ENCODE peak calls at places on chromosomes 2 and 18, in five cellular contexts. D is prostate gland, Q is right lobe of liver, E is stomach, V is sigmoid colon. J is an unnamed sample.
A peak's percentile ranks its signal among the peaks of the same experiment; 100 is the strongest.

GRCh38 chr2:128776461-128776971 is 457.8 kb upstream of the HS6ST1 start:
- DNase-seq in D (no peak), Q (no peak), E (peak; percentile 19), V (peak; percentile 40), J (peak; percentile 54)

GRCh38 chr2:207202645-207203044 is 36.9 kb upstream of the KLF7 start:
- DNase-seq in D (no peak), Q (no peak), E (no peak), V (no peak), J (no peak)

GRCh38 chr18:8188196-8188595 is 421.0 kb upstream of the RAB12 start:
- DNase-seq in D (no peak), Q (no peak), E (no peak), V (no peak), J (no peak)

GRCh38 chr2:44354761-44355160 is 6.5 kb downstream of the PREPL start:
- DNase-seq in D (no peak), Q (no peak), E (no peak), V (no peak), J (no peak)

GRCh38 chr18:24016643-24017042 is 2.1 kb downstream of the TTC39C start:
- DNase-seq in D (no peak), Q (no peak), E (no peak), V (no peak), J (no peak)

GRCh38 chr18:7982216-7982615 is 415.1 kb downstream of the PTPRM start:
- DNase-seq in D (no peak), Q (no peak), E (no peak), V (no peak), J (no peak)

GRCh38 chr2:19101968-19102367 is 256.5 kb downstream of the OSR1 start:
- DNase-seq in D (no peak), Q (no peak), E (no peak), V (no peak), J (no peak)

GRCh38 chr2:190409616-190410015 is 1.5 kb downstream of the MFSD6 start:
- DNase-seq in D (no peak), Q (no peak), E (no peak), V (no peak), J (no peak)

GRCh38 chr2:109294523-109294922 is 165.5 kb downstream of the SH3RF3 start:
- DNase-seq in D (no peak), Q (no peak), E (no peak), V (no peak), J (no peak)

GRCh38 chr2:67883316-67884080 is 179.3 kb downstream of the C1D start:
- DNase-seq in D (peak; percentile 48), Q (no peak), E (no peak), V (no peak), J (no peak)

GRCh38 chr18:31162419-31162793 is 250 bp downstream of the DSC1 start:
- DNase-seq in D (no peak), Q (no peak), E (no peak), V (no peak), J (no peak)

GRCh38 chr2:69253893-69254292 is 133.1 kb downstream of the GFPT1 start:
- DNase-seq in D (peak; percentile 43), Q (no peak), E (no peak), V (peak; percentile 82), J (no peak)

GRCh38 chr2:101500175-101500574 is 25.3 kb upstream of the RFX8 start:
- DNase-seq in D (no peak), Q (no peak), E (no peak), V (no peak), J (no peak)

GRCh38 chr2:3536682-3537632 is 17.6 kb upstream of the ADI1 start:
- DNase-seq in D (no peak), Q (peak; percentile 79), E (no peak), V (peak; percentile 84), J (no peak)

GRCh38 chr2:79980816-79981215 is 323.7 kb downstream of the LRRTM1 start:
- DNase-seq in D (no peak), Q (no peak), E (no peak), V (no peak), J (no peak)

GRCh38 chr2:229920011-229920781 is 1.6 kb downstream of the TRIP12 start:
- DNase-seq in D (peak; percentile 31), Q (no peak), E (no peak), V (no peak), J (no peak)

GRCh38 chr18:79005653-79006052 is 26.0 kb downstream of the SALL3 start:
- DNase-seq in D (no peak), Q (no peak), E (no peak), V (no peak), J (no peak)

GRCh38 chr2:26187114-26187513 is 14.2 kb downstream of the GAREM2 start:
- DNase-seq in D (no peak), Q (no peak), E (no peak), V (no peak), J (no peak)

GRCh38 chr2:116737951-116738350 is 1076.5 kb upstream of the DDX18 start:
- DNase-seq in D (no peak), Q (no peak), E (no peak), V (no peak), J (no peak)

GRCh38 chr2:108593547-108594098 is 59.4 kb downstream of the LIMS1 start:
- DNase-seq in D (no peak), Q (no peak), E (no peak), V (no peak), J (no peak)

GRCh38 chr2:172095905-172096660 is 6.6 kb downstream of the DLX2 start:
- DNase-seq in D (no peak), Q (no peak), E (no peak), V (no peak), J (no peak)

GRCh38 chr2:203799905-203800304 is 67.7 kb upstream of the CTLA4 start:
- DNase-seq in D (no peak), Q (no peak), E (no peak), V (no peak), J (no peak)

GRCh38 chr2:125745514-125745913 is 910.4 kb upstream of the GYPC start:
- DNase-seq in D (no peak), Q (no peak), E (no peak), V (no peak), J (no peak)

GRCh38 chr2:225337183-225337582 is 62.3 kb upstream of the NYAP2 start:
- DNase-seq in D (no peak), Q (no peak), E (no peak), V (no peak), J (no peak)

GRCh38 chr2:26901326-26902183 is 53.6 kb downstream of the DPYSL5 start:
- DNase-seq in D (no peak), Q (no peak), E (no peak), V (no peak), J (no peak)

GRCh38 chr18:62772860-62773584 is 57.7 kb downstream of the PHLPP1 start:
- DNase-seq in D (no peak), Q (no peak), E (no peak), V (no peak), J (no peak)

GRCh38 chr18:36757081-36757480 is 71.7 kb downstream of the TPGS2 start:
- DNase-seq in D (peak; percentile 28), Q (no peak), E (no peak), V (no peak), J (no peak)

GRCh38 chr2:205086689-205087088 is 541.4 kb downstream of the PARD3B start:
- DNase-seq in D (no peak), Q (no peak), E (no peak), V (no peak), J (no peak)

GRCh38 chr2:62343636-62344349 is 147.9 kb downstream of the B3GNT2 start:
- DNase-seq in D (no peak), Q (no peak), E (no peak), V (no peak), J (no peak)

GRCh38 chr2:6372317-6372903 is 493.3 kb downstream of the CMPK2 start:
- DNase-seq in D (no peak), Q (no peak), E (no peak), V (no peak), J (no peak)

GRCh38 chr2:2591542-2591940 is 260.5 kb upstream of the MYT1L start:
- DNase-seq in D (no peak), Q (no peak), E (peak; percentile 3), V (no peak), J (peak; percentile 17)

GRCh38 chr2:2173633-2174032 is 157.4 kb downstream of the MYT1L start:
- DNase-seq in D (no peak), Q (no peak), E (no peak), V (no peak), J (no peak)

GRCh38 chr2:236038096-236038495 is 130.1 kb downstream of the GBX2 start:
- DNase-seq in D (no peak), Q (no peak), E (no peak), V (no peak), J (no peak)

GRCh38 chr18:7617738-7618422 is 50.8 kb downstream of the PTPRM start:
- DNase-seq in D (peak; percentile 44), Q (no peak), E (peak; percentile 78), V (peak; percentile 82), J (no peak)

DNA sequence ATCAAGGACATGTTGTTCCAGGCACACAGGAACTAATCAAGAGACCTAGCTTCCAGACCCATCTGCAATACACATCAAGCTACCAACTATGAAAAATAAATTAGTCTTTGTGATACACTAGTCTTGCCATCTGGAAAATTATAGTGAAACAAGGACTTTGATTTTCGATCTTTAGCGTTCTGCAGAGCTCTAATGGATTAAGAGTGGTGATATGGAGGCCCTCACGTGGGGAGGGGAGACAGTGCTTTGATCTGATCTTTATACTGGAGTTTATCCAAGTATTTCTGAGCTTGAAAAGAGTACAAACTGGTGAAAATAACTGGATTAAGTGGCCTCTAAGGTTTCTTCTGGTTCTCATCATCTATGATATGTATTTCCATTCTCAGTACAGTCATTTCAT is 273.4 kb upstream of the CDH7 start:
- DNase-seq in D (no peak), Q (no peak), E (no peak), V (no peak), J (no peak)
- TF ChIP-seq CTCF in D (no peak), Q (no peak), E (no peak), V (no peak), J (no peak)

GRCh38 chr2:223306371-223306770 is 254.4 kb downstream of the KCNE4 start:
- DNase-seq in D (no peak), Q (no peak), E (no peak), V (no peak), J (no peak)
- TF ChIP-seq CTCF in D (no peak), Q (no peak), E (no peak), V (no peak), J (peak; percentile 73)

DNA sequence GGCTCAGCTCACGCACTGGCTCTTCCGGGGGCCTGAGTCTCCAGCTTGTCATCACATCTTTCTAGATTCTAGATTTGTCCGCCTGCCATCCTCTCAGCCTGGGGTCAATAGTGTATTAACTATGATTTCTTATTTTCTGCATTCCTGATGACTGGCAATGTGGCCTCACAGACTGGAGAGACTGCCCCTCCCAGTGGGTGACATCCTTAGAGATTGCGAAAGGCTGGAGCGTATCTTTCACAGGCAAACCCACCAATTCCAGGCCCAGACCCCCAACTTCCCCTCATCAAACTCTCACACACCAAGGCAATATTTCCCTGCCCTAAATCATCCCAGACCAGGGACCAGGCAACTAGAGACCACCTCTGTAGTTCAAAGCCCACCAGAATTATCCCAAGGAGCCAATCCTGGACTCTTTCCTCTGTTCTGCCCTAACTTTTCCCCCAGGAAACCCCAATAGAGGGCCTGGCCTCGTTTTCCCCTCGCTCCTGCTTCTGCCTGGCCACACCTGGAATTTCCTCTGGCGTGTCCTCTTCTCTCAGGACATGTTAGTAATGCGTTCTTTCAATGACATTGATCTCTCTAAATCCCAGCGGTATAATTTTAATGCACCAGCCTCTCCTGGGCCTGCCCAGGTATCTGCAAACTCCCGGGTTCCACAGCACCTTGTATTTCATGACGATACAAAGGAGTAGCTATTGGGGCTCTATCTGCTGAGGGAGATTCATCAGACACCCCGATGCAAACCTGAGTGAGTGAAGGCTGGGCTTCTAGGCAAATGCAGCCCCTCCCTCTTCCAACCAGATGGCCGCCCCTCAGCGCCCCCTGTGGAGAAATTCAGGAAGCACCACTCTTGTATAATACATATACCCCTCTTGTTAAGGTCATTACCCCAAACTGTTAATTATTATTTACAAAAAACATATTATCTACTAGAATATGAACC is 2.4 kb upstream of the KCNF1 start:
- DNase-seq in D (no peak), Q (no peak), E (no peak), V (peak; percentile 54), J (no peak)
- TF ChIP-seq CTCF in D (no peak), Q (no peak), E (no peak), V (no peak), J (peak; percentile 75)

GRCh38 chr2:164504253-164504652 is 117.0 kb downstream of the GRB14 start:
- DNase-seq in D (no peak), Q (peak; percentile 27), E (no peak), V (no peak), J (no peak)
- TF ChIP-seq CTCF in D (no peak), Q (peak; percentile 15), E (no peak), V (no peak), J (peak; percentile 22)

J was measured in chondrocyte.